ENCODE peak calls at places on chromosomes 1 and 21, in four cellular contexts. Q is T-helper 17 cell, E is lower lobe of right lung, A is Right ventricle myocardium superior. O is an unnamed sample.

GRCh38 chr21:38037416-38037815 is 121.2 kb upstream of the KCNJ6 start:
- DNase-seq in Q (no peak), E (no peak), A (no peak), O (no peak)

GRCh38 chr1:170461362-170461761 is 70.6 kb upstream of the GORAB start:
- DNase-seq in Q (no peak), E (no peak), A (no peak), O (peak; percentile 27)

GRCh38 chr1:171188388-171189266 is 3.5 kb downstream of the FMO2 start:
- DNase-seq in Q (peak; percentile 8), E (peak; percentile 52), A (peak; percentile 48), O (peak; percentile 51)

GRCh38 chr1:157348538-157349480 is 203.5 kb downstream of the FCRL5 start:
- DNase-seq in Q (no peak), E (no peak), A (no peak), O (no peak)

GRCh38 chr1:150162582-150162861 is 12.8 kb downstream of the PLEKHO1 start:
- DNase-seq in Q (no peak), E (no peak), A (no peak), O (no peak)

GRCh38 chr1:155003766-155004351 is 1.3 kb downstream of the ZBTB7B start:
- DNase-seq in Q (no peak), E (peak; percentile 78), A (peak; percentile 83), O (peak; percentile 58)

GRCh38 chr1:235883261-235883927 is 16.7 kb upstream of the LYST start:
- DNase-seq in Q (no peak), E (peak; percentile 81), A (peak; percentile 88), O (peak; percentile 99)

GRCh38 chr1:50978144-50978851 is 8.3 kb downstream of the CDKN2C start:
- DNase-seq in Q (peak; percentile 5), E (peak; percentile 65), A (peak; percentile 79), O (peak; percentile 42)

GRCh38 chr1:166972193-166972592 is 3.1 kb downstream of the ILDR2 start:
- DNase-seq in Q (no peak), E (no peak), A (no peak), O (no peak)

GRCh38 chr1:29382851-29383588 is 146.7 kb downstream of the PTPRU start:
- DNase-seq in Q (no peak), E (no peak), A (no peak), O (no peak)

GRCh38 chr1:241615043-241615974 is 24.9 kb downstream of the CHML start:
- DNase-seq in Q (no peak), E (no peak), A (no peak), O (no peak)

GRCh38 chr1:233364695-233365539 is 37.4 kb downstream of the MAP3K21 start:
- DNase-seq in Q (no peak), E (no peak), A (no peak), O (peak; percentile 15)

GRCh38 chr1:104921552-104921951 is 1171.9 kb downstream of the AMY1C start:
- DNase-seq in Q (no peak), E (no peak), A (no peak), O (peak; percentile 16)

GRCh38 chr1:110540891-110541685 is 22.1 kb upstream of the KCNA10 start:
- DNase-seq in Q (no peak), E (no peak), A (no peak), O (no peak)

GRCh38 chr1:156639601-156640101 is 2.3 kb upstream of the BCAN start:
- DNase-seq in Q (no peak), E (no peak), A (no peak), O (no peak)

GRCh38 chr1:233045591-233045990 is 95.2 kb downstream of the NTPCR start:
- DNase-seq in Q (no peak), E (no peak), A (no peak), O (no peak)

GRCh38 chr1:117838911-117839310 is 90.5 kb downstream of the GDAP2 start:
- DNase-seq in Q (no peak), E (no peak), A (no peak), O (no peak)

GRCh38 chr1:228097333-228098081 is 5.6 kb downstream of the C1orf35 start:
- DNase-seq in Q (no peak), E (no peak), A (peak; percentile 38), O (no peak)

GRCh38 chr1:228887956-228888355 is 152.7 kb downstream of the RHOU start:
- DNase-seq in Q (no peak), E (no peak), A (no peak), O (no peak)